ENCODE peak calls at places on chromosomes 2 and 18, in six cellular contexts. Q is epithelial cell of esophagus, A is anterior cingulate cortex, Y is NCI-H748 treated with DMSO at 0.1 percent for 48 hours, X is coronary artery, M is SHP77. I is an unnamed sample.

GRCh38 chr2:68284896-68285295 is 32.6 kb upstream of the PPP3R1 start:
- DNase-seq in X (no peak), A (peak; percentile 84), M (no peak), Q (peak; percentile 72), Y (no peak), I (no peak)

GRCh38 chr2:219570194-219570923 is 980 bp downstream of the OBSL1 start:
- DNase-seq in Y (no peak), Q (peak; percentile 40), A (no peak), X (no peak), M (peak; percentile 43), I (peak; percentile 70)

GRCh38 chr18:8962192-8962772 is 140.2 kb upstream of the NDUFV2 start:
- DNase-seq in Y (no peak), Q (no peak), X (no peak), A (no peak), M (no peak), I (no peak)

GRCh38 chr2:66201242-66201641 is 233.7 kb upstream of the MEIS1 start:
- DNase-seq in M (no peak), Q (no peak), A (no peak), X (no peak), Y (no peak), I (no peak)

GRCh38 chr2:65392609-65393008 is 39.8 kb downstream of the SPRED2 start:
- DNase-seq in A (no peak), X (no peak), Y (no peak), Q (peak; percentile 39), M (no peak), I (no peak)

GRCh38 chr18:9578306-9578705 is 36.1 kb downstream of the PPP4R1 start:
- DNase-seq in Q (peak; percentile 62), X (no peak), M (no peak), A (no peak), Y (no peak), I (no peak)

GRCh38 chr18:12238861-12239260 is 15.3 kb upstream of the CIDEA start:
- DNase-seq in A (no peak), Q (no peak), Y (no peak), M (no peak), X (no peak), I (no peak)

GRCh38 chr2:105081006-105081701 is 43.3 kb downstream of the MRPS9 start:
- DNase-seq in A (no peak), Q (no peak), M (no peak), Y (no peak), X (no peak), I (peak; percentile 76)

GRCh38 chr18:59455728-59456276 is 96.7 kb upstream of the LMAN1 start:
- DNase-seq in M (peak; percentile 24), Y (peak; percentile 23), X (no peak), A (no peak), Q (no peak), I (no peak)